ENCODE peak calls at places on chromosomes 12 and 14, in ten cellular contexts. N, W, J, C, H, B, S, L, R and G are unnamed samples.

GRCh38 chr12:125954362-125954761 is 889.1 kb downstream of the AACS start:
- DNase-seq in S (no peak), R (no peak), L (no peak), N (no peak), B (no peak), W (no peak), H (no peak), J (no peak), C (no peak), G (no peak)

GRCh38 chr12:122584177-122584576 is 57.1 kb downstream of the KNTC1 start:
- DNase-seq in L (no peak), C (no peak), N (no peak), R (no peak), B (no peak), H (no peak), S (no peak), W (no peak), J (no peak), G (no peak)

GRCh38 chr12:116319851-116320621 is 42.5 kb upstream of the MED13L start:
- DNase-seq in W (peak), S (no peak), B (peak), J (no peak), R (peak), H (no peak), N (peak), L (no peak), C (peak), G (peak)

GRCh38 chr12:113422030-113422900 is at the start of gene SDSL:
- DNase-seq in H (peak), S (peak), J (no peak), C (peak), L (no peak), N (peak), B (peak), W (peak), R (peak), G (peak)

GRCh38 chr14:72943876-72944430 is 17.7 kb downstream of the DCAF4 start:
- DNase-seq in L (no peak), S (no peak), J (no peak), H (no peak), C (no peak), B (no peak), W (no peak), N (no peak), R (no peak), G (no peak)

GRCh38 chr14:27175489-27175888 is 577.7 kb upstream of the NOVA1 start:
- DNase-seq in J (no peak), S (no peak), B (no peak), N (no peak), L (no peak), W (no peak), H (no peak), R (no peak), C (no peak), G (no peak)

GRCh38 chr12:112381421-112381897 is 772 bp downstream of the HECTD4 start:
- DNase-seq in N (peak), J (peak), L (no peak), H (peak), S (no peak), R (no peak), C (no peak), B (peak), W (peak), G (no peak)

GRCh38 chr14:74804219-74804825 is 41.2 kb downstream of the YLPM1 start:
- DNase-seq in J (no peak), N (peak), C (peak), L (peak), S (no peak), B (no peak), H (no peak), W (no peak), R (peak), G (peak)

GRCh38 chr12:90428474-90428873 is 526.5 kb downstream of the CCER1 start:
- DNase-seq in C (no peak), N (no peak), H (no peak), R (no peak), W (no peak), L (no peak), S (no peak), B (no peak), J (no peak), G (no peak)

GRCh38 chr14:29220077-29220476 is 453.5 kb downstream of the FOXG1 start:
- DNase-seq in S (no peak), L (no peak), R (no peak), H (no peak), W (no peak), B (no peak), N (no peak), J (no peak), C (no peak), G (no peak)

GRCh38 chr14:78007160-78007559 is 163.0 kb upstream of the NRXN3 start:
- DNase-seq in L (no peak), W (no peak), B (no peak), S (no peak), H (no peak), J (no peak), R (no peak), C (peak), N (peak), G (peak)

GRCh38 chr12:28899951-28900350 is 249.1 kb upstream of the FAR2 start:
- DNase-seq in L (no peak), B (no peak), N (peak), J (no peak), H (no peak), R (peak), W (no peak), S (no peak), C (no peak), G (peak)

GRCh38 chr12:83575326-83575725 is 888.6 kb downstream of the TMTC2 start:
- DNase-seq in C (no peak), N (peak), H (no peak), B (no peak), J (no peak), R (no peak), L (no peak), S (no peak), W (no peak), G (no peak)

GRCh38 chr12:50562485-50563433 is 58.0 kb downstream of the DIP2B start:
- DNase-seq in W (no peak), B (no peak), R (no peak), C (peak), L (no peak), S (no peak), N (no peak), H (no peak), J (no peak), G (no peak)

GRCh38 chr12:103637429-103637828 is 50.4 kb downstream of the STAB2 start:
- DNase-seq in N (no peak), C (no peak), H (no peak), J (no peak), L (no peak), W (no peak), B (no peak), S (no peak), R (no peak), G (no peak)

GRCh38 chr12:55637467-55637866 is 775 bp downstream of the OR10P1 start:
- DNase-seq in B (no peak), S (no peak), L (peak), J (no peak), C (no peak), H (no peak), W (no peak), R (no peak), N (no peak), G (no peak)

GRCh38 chr14:23930742-23931141 is 22.8 kb upstream of the DHRS4 start:
- DNase-seq in J (no peak), R (peak), N (no peak), C (no peak), W (no peak), S (no peak), L (no peak), B (no peak), H (no peak), G (peak)

GRCh38 chr14:93935213-93935612 is 8.1 kb downstream of the FAM181A start:
- DNase-seq in B (no peak), R (no peak), C (no peak), J (no peak), L (no peak), H (no peak), N (no peak), W (no peak), S (no peak), G (no peak)

GRCh38 chr12:15627995-15628945 is 160.9 kb downstream of the EPS8 start:
- DNase-seq in B (no peak), C (no peak), L (no peak), J (no peak), N (no peak), S (no peak), W (no peak), H (peak), R (peak), G (peak)

GRCh38 chr14:90611501-90611900 is 204.7 kb downstream of the TTC7B start:
- DNase-seq in W (no peak), L (no peak), H (no peak), N (no peak), J (no peak), R (no peak), B (no peak), C (no peak), S (no peak), G (no peak)